ENCODE peak calls at places on chromosomes 5 and 9, in ten cellular contexts. X, F, B, P, Y, E, I, H, Z and M are unnamed samples.

GRCh38 chr9:3526903-3527652 is 1.3 kb upstream of the RFX3 start:
- DNase-seq in B (peak), I (peak), H (no peak), X (peak), P (no peak), F (peak), Y (peak), Z (peak), E (no peak), M (peak)

GRCh38 chr5:138632900-138633489 is 57.8 kb upstream of the HSPA9 start:
- DNase-seq in Y (peak), B (peak), Z (peak), H (peak), F (peak), P (peak), X (peak), E (no peak), I (peak), M (peak)

GRCh38 chr9:128192601-128193371 is 1.4 kb upstream of the CIZ1 start:
- DNase-seq in I (peak), Y (peak), Z (peak), E (peak), F (no peak), X (peak), B (no peak), P (peak), H (peak), M (peak)

GRCh38 chr9:124351672-124352468 is 63.4 kb downstream of the PSMB7 start:
- DNase-seq in P (no peak), Y (no peak), H (no peak), X (no peak), F (no peak), I (no peak), Z (peak), E (peak), B (no peak), M (no peak)

GRCh38 chr9:89542461-89543021 is 44.6 kb upstream of the SEMA4D start:
- DNase-seq in H (no peak), Z (no peak), F (no peak), P (no peak), E (peak), B (no peak), I (no peak), X (no peak), Y (no peak), M (no peak)

GRCh38 chr5:95664204-95664786 is 17.7 kb downstream of the RFESD start:
- DNase-seq in Z (peak), H (peak), I (peak), E (no peak), P (no peak), X (peak), Y (no peak), F (peak), B (no peak), M (peak)

GRCh38 chr9:76127637-76128036 is 237.2 kb downstream of the PCSK5 start:
- DNase-seq in F (no peak), B (no peak), X (no peak), H (no peak), Z (no peak), E (no peak), Y (no peak), I (no peak), P (no peak), M (no peak)

GRCh38 chr9:93107151-93107824 is 11.3 kb downstream of the CARD19 start:
- DNase-seq in P (no peak), H (peak), I (no peak), F (no peak), X (no peak), B (no peak), E (peak), Y (no peak), Z (peak), M (no peak)

GRCh38 chr9:1619915-1620705 is 395.0 kb upstream of the SMARCA2 start:
- DNase-seq in P (no peak), F (peak), X (peak), H (no peak), Y (no peak), E (no peak), I (peak), Z (no peak), B (no peak), M (peak)

GRCh38 chr5:178426326-178427130 is 163.7 kb downstream of the COL23A1 start:
- DNase-seq in F (no peak), B (no peak), X (no peak), Y (no peak), Z (no peak), P (no peak), I (no peak), H (no peak), E (peak), M (no peak)

GRCh38 chr9:84373975-84374374 is 33.4 kb upstream of the SLC28A3 start:
- DNase-seq in Y (no peak), Z (no peak), F (no peak), P (no peak), E (no peak), I (no peak), B (no peak), H (no peak), X (no peak), M (no peak)

GRCh38 chr9:77819672-77820071 is 171.6 kb upstream of the GNA14 start:
- DNase-seq in Z (no peak), E (no peak), H (no peak), P (no peak), F (no peak), I (no peak), X (no peak), B (no peak), Y (no peak), M (peak)

GRCh38 chr5:119476341-119476740 is 24.0 kb downstream of the HSD17B4 start:
- DNase-seq in X (no peak), P (no peak), Y (no peak), E (no peak), F (no peak), Z (no peak), I (no peak), B (no peak), H (no peak), M (no peak)

GRCh38 chr5:39109616-39110015 is 35.4 kb upstream of the RICTOR start:
- DNase-seq in F (no peak), Y (no peak), P (no peak), Z (no peak), H (no peak), I (no peak), E (no peak), X (peak), B (no peak), M (no peak)

GRCh38 chr5:108379722-108380530 is 2.0 kb downstream of the FBXL17 start:
- DNase-seq in Y (no peak), B (no peak), X (peak), Z (no peak), P (no peak), F (peak), I (no peak), E (no peak), H (no peak), M (peak)

GRCh38 chr5:109700516-109701174 is 10.9 kb downstream of the MAN2A1 start:
- DNase-seq in I (no peak), E (no peak), Y (no peak), Z (no peak), B (no peak), P (no peak), H (no peak), F (no peak), X (no peak), M (no peak)

GRCh38 chr9:76835571-76836283 is 70.2 kb downstream of the PRUNE2 start:
- DNase-seq in Z (no peak), B (no peak), E (no peak), H (no peak), Y (no peak), X (peak), F (no peak), I (no peak), P (no peak), M (peak)

GRCh38 chr9:114538241-114538640 is 33.0 kb upstream of the WHRN start:
- DNase-seq in F (no peak), X (peak), I (peak), H (no peak), B (peak), E (no peak), Z (no peak), Y (no peak), P (peak), M (no peak)

GRCh38 chr5:95709967-95710650 is 21.0 kb upstream of the RHOBTB3 start:
- DNase-seq in P (peak), X (peak), E (no peak), Y (peak), F (peak), B (no peak), Z (peak), H (peak), I (peak), M (no peak)

GRCh38 chr9:5820425-5820824 is 12.5 kb downstream of the ERMP1 start:
- DNase-seq in Z (no peak), P (no peak), B (no peak), F (no peak), I (no peak), E (no peak), Y (no peak), H (no peak), X (no peak), M (no peak)

GRCh38 chr9:84945878-84946538 is 276.5 kb downstream of the NTRK2 start:
- DNase-seq in H (no peak), Z (no peak), B (no peak), I (no peak), F (no peak), Y (no peak), X (no peak), P (no peak), E (no peak), M (peak)

GRCh38 chr5:143495124-143495523 is 91.6 kb upstream of the NR3C1 start:
- DNase-seq in I (no peak), B (no peak), Y (no peak), H (no peak), X (peak), F (no peak), Z (no peak), P (no peak), E (no peak), M (peak)

GRCh38 chr9:38718148-38718547 is 1.8 kb downstream of the FAM240B start:
- DNase-seq in P (no peak), Z (no peak), E (no peak), B (no peak), F (no peak), X (no peak), Y (no peak), I (no peak), H (no peak), M (no peak)

GRCh38 chr9:124198948-124199347 is 58.8 kb upstream of the NEK6 start:
- DNase-seq in Z (no peak), P (no peak), B (no peak), E (peak), F (no peak), Y (no peak), X (no peak), I (no peak), H (no peak), M (no peak)

GRCh38 chr5:171568389-171568788 is 148.9 kb downstream of the FGF18 start:
- DNase-seq in Z (no peak), X (no peak), F (no peak), H (no peak), I (no peak), P (no peak), B (no peak), Y (no peak), E (no peak), M (no peak)

GRCh38 chr9:34387239-34387638 is 10.5 kb upstream of the MYORG start:
- DNase-seq in I (no peak), E (no peak), X (no peak), Y (no peak), F (no peak), H (no peak), B (no peak), Z (no peak), P (no peak), M (no peak)

GRCh38 chr5:152607393-152608165 is 202.5 kb upstream of the NMUR2 start:
- DNase-seq in H (no peak), Z (no peak), I (peak), B (no peak), F (no peak), E (no peak), X (no peak), Y (no peak), P (no peak), M (no peak)

GRCh38 chr5:152599096-152599495 is 194.0 kb upstream of the NMUR2 start:
- DNase-seq in I (no peak), B (no peak), X (no peak), H (no peak), P (no peak), Z (no peak), F (no peak), Y (no peak), E (no peak), M (no peak)

GRCh38 chr5:152606739-152607138 is 201.7 kb upstream of the NMUR2 start:
- DNase-seq in Z (no peak), Y (no peak), F (no peak), X (no peak), B (no peak), I (no peak), E (no peak), H (no peak), P (no peak), M (no peak)

GRCh38 chr5:152601806-152602467 is 196.9 kb upstream of the NMUR2 start:
- DNase-seq in H (no peak), F (no peak), Z (no peak), B (no peak), I (no peak), Y (no peak), X (no peak), E (no peak), P (no peak), M (no peak)
- TF ChIP-seq CTCF in H (no peak), F (no peak), Z (no peak), B (no peak), I (no peak), Y (no peak), X (no peak), E (no peak), P (no peak), M (no peak)

GRCh38 chr9:27125936-27126335 is 16.9 kb downstream of the TEK start:
- DNase-seq in Y (no peak), Z (no peak), H (no peak), X (peak), F (no peak), I (no peak), E (no peak), B (no peak), P (no peak), M (peak)
- H3K4me3 ChIP-seq in Y (no peak), Z (no peak), H (no peak), X (no peak), F (no peak), I (no peak), E (no peak), B (no peak), P (no peak), M (no peak)

DNA sequence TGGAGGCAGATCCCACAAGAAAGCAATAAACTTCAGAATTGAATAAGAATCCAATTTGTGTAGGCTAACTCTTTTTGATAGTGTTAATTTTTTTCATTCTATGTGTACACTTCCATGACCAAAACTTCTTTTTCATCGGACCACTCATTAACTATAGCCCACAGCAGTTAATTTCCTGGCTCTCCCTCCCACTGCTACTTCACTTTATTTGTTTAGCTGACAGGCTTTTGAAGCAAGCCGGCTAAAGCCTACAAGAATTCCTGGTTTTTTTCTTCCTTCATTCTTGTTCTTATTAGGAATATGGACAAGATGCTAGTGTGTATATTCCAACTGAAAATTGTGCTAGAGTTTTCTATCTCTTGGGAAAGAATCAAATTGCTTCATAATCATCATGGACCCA is 329.2 kb upstream of the CCNH start:
- DNase-seq in P (no peak), X (no peak), Z (no peak), E (no peak), Y (no peak), F (no peak), B (no peak), H (no peak), I (no peak), M (no peak)
- TF ChIP-seq CTCF in P (no peak), X (no peak), Z (no peak), E (no peak), Y (no peak), F (no peak), B (no peak), H (no peak), I (no peak), M (no peak)

DNA sequence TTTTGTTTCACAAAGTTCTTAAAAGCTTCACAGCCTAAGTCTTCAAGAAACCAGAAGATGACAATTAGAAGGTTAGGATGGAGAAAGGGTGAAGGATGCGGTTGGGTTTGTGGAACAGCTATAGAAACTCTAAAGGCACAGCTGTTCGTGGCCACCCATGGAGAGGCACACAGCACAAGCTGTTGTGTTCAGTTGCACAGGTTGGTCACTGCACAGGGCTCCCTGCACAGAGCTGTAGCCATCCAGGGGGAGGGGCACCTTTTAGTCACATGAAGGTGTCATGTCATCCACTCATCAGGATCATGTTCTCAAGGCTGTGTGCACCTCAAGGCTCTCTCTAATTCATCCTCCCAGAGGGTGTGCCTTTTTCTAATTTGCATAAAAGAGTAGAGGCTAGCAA is 5.1 kb upstream of the RASGRF2 start:
- DNase-seq in Z (no peak), Y (no peak), F (no peak), I (no peak), P (no peak), H (no peak), X (no peak), E (no peak), B (no peak), M (no peak)
- H3K4me3 ChIP-seq in Z (no peak), Y (no peak), F (no peak), I (no peak), P (no peak), H (no peak), X (no peak), E (no peak), B (no peak), M (no peak)

GRCh38 chr5:173707392-173707791 is 90.9 kb upstream of the BOD1 start:
- DNase-seq in H (peak), Z (no peak), X (peak), P (no peak), E (peak), I (no peak), F (no peak), Y (peak), B (peak), M (peak)

GRCh38 chr5:173704615-173705511 is 88.4 kb upstream of the BOD1 start:
- DNase-seq in Z (no peak), F (no peak), X (no peak), I (no peak), E (no peak), Y (no peak), P (no peak), H (no peak), B (peak), M (no peak)

GRCh38 chr5:173709145-173709544 is 92.7 kb upstream of the BOD1 start:
- DNase-seq in Z (no peak), H (no peak), F (no peak), Y (no peak), B (no peak), I (no peak), P (no peak), E (no peak), X (no peak), M (no peak)

GRCh38 chr5:173705512-173705825 is 89.0 kb upstream of the BOD1 start:
- DNase-seq in Y (no peak), B (peak), I (no peak), Z (no peak), P (no peak), F (no peak), X (no peak), E (no peak), H (no peak), M (no peak)

DNA sequence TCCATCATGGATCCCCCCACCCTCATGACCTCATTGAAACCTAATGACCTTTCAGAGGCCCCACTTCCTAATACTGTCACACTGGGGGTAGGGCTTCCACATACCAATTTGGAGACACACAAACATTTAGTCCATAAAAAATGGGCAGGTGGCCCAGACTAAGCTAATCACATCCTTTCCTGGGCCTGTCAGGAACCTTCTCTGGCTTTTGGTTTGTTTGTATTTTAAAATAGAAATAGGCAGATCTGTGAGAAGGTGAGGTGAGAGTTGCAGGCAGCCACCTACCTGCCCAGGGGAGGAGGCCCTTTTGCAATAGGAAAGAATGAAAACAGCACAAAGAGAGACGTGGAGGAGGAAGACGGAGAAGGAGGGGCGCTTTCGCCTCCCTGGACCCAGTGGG is 90.2 kb upstream of the BOD1 start:
- DNase-seq in P (no peak), F (no peak), I (no peak), B (no peak), E (no peak), Z (no peak), Y (no peak), X (peak), H (no peak), M (no peak)
- TF ChIP-seq CTCF in P (no peak), F (no peak), I (no peak), B (no peak), E (no peak), Z (no peak), Y (no peak), X (no peak), H (no peak), M (no peak)

GRCh38 chr5:168070761-168071160 is 220.7 kb upstream of the WWC1 start:
- DNase-seq in E (no peak), Z (no peak), I (no peak), X (no peak), H (no peak), P (no peak), F (no peak), Y (no peak), B (no peak), M (no peak)

GRCh38 chr5:168072665-168073064 is 218.8 kb upstream of the WWC1 start:
- DNase-seq in E (no peak), Z (no peak), P (no peak), H (no peak), F (no peak), B (no peak), X (no peak), I (peak), Y (no peak), M (no peak)

GRCh38 chr5:168075387-168075786 is 216.1 kb upstream of the WWC1 start:
- DNase-seq in Z (no peak), X (no peak), E (no peak), Y (no peak), H (no peak), B (no peak), F (no peak), I (no peak), P (no peak), M (no peak)

GRCh38 chr5:168073991-168074800 is 217.2 kb upstream of the WWC1 start:
- DNase-seq in H (no peak), E (no peak), I (no peak), B (no peak), F (no peak), X (no peak), Z (no peak), P (no peak), Y (no peak), M (no peak)

GRCh38 chr5:168073311-168073710 is 218.1 kb upstream of the WWC1 start:
- DNase-seq in Y (no peak), H (no peak), B (no peak), X (no peak), P (no peak), F (no peak), E (no peak), Z (no peak), I (no peak), M (no peak)
- H3K4me3 ChIP-seq in Y (no peak), H (no peak), B (no peak), X (no peak), P (no peak), F (no peak), E (no peak), Z (no peak), I (no peak), M (no peak)

DNA sequence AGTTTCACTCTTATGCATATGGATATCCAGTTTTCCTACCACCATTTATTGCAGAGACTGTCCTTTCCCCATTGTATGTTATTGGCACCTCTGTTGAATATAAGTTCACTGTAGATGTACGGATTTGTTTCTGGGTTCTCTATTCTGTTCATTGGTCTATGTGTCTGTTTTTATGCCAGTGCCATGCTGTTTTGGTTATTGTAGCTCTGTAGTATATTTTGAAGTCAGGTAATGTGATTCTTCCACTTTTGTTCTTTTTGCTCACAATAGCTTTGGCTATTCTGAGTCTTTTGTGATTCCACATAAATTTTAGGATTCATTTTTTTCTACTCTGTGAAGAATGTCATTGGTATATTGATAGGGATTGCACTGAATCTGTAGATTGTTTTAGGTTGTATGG is 26.1 kb upstream of the CCNB1 start:
- DNase-seq in Y (no peak), Z (no peak), I (no peak), X (no peak), E (no peak), H (no peak), F (no peak), P (no peak), B (no peak), M (no peak)
- TF ChIP-seq CTCF in Y (no peak), Z (no peak), I (no peak), X (no peak), E (no peak), H (no peak), F (no peak), P (no peak), B (no peak), M (no peak)

GRCh38 chr5:34022131-34022705 is 14.4 kb upstream of the AMACR start:
- DNase-seq in I (no peak), H (no peak), P (no peak), Z (no peak), Y (no peak), X (peak), F (no peak), E (no peak), B (no peak), M (peak)
- H3K4me3 ChIP-seq in I (no peak), H (no peak), P (no peak), Z (no peak), Y (no peak), X (no peak), F (no peak), E (no peak), B (no peak), M (no peak)

GRCh38 chr5:141757402-141757801 is 75.4 kb upstream of the ARAP3 start:
- DNase-seq in F (peak), E (no peak), Y (no peak), B (peak), P (peak), Z (no peak), X (peak), I (peak), H (no peak), M (peak)
- TF ChIP-seq CTCF in F (peak), E (no peak), Y (no peak), B (peak), P (no peak), Z (no peak), X (peak), I (peak), H (no peak), M (peak)